ENCODE peak calls at places on chromosome X, in four cellular contexts. One of them, this sample, is unnamed. For H3K9me3, the result is how much of the 10 kb centered on the place peaks cover.

GRCh38 chrX:76433219-76433618 is 5.7 kb downstream of the MAGEE1 start:
- DNase-seq in HCT116: no peak
- DNase-seq in endothelial cell of umbilical vein: no peak
- DNase-seq in GM12878: no peak
- DNase-seq in this sample: no peak

GRCh38 chrX:142549923-142550322 is 344.8 kb upstream of the MAGEC2 start:
- DNase-seq in HCT116: no peak
- DNase-seq in GM12878: no peak
- DNase-seq in endothelial cell of umbilical vein: no peak
- DNase-seq in this sample: no peak

GRCh38 chrX:118383120-118383519 is 37.2 kb downstream of the WDR44 start:
- DNase-seq in HCT116: no peak
- DNase-seq in GM12878: no peak
- DNase-seq in endothelial cell of umbilical vein: peak
- DNase-seq in this sample: no peak

GRCh38 chrX:45134303-45134702 is 66.4 kb downstream of the DIPK2B start:
- DNase-seq in GM12878: no peak
- DNase-seq in endothelial cell of umbilical vein: no peak
- DNase-seq in HCT116: no peak
- DNase-seq in this sample: no peak

GRCh38 chrX:105315301-105315700 is 94.8 kb upstream of the TEX13A start:
- DNase-seq in HCT116: no peak
- DNase-seq in GM12878: no peak
- DNase-seq in endothelial cell of umbilical vein: no peak
- DNase-seq in this sample: no peak

GRCh38 chrX:55340896-55341433 is 76.2 kb upstream of the PAGE3 start:
- DNase-seq in endothelial cell of umbilical vein: no peak
- DNase-seq in HCT116: no peak
- DNase-seq in GM12878: no peak
- DNase-seq in this sample: no peak

GRCh38 chrX:112470551-112470950 is 209.2 kb downstream of the LHFPL1 start:
- DNase-seq in HCT116: no peak
- DNase-seq in endothelial cell of umbilical vein: no peak
- DNase-seq in GM12878: no peak
- DNase-seq in this sample: no peak

GRCh38 chrX:10447577-10448214 is 172.7 kb downstream of the MID1 start:
- DNase-seq in HCT116: no peak
- DNase-seq in endothelial cell of umbilical vein: no peak
- DNase-seq in GM12878: no peak
- DNase-seq in this sample: no peak

GRCh38 chrX:24396236-24396929 is 35.9 kb downstream of the SUPT20HL1 start:
- DNase-seq in HCT116: no peak
- DNase-seq in endothelial cell of umbilical vein: peak
- DNase-seq in GM12878: no peak
- DNase-seq in this sample: no peak

GRCh38 chrX:150544222-150544787 is 24.1 kb upstream of the MTM1 start:
- DNase-seq in endothelial cell of umbilical vein: no peak
- DNase-seq in GM12878: no peak
- DNase-seq in HCT116: no peak
- DNase-seq in this sample: no peak

GRCh38 chrX:31099536-31100090 is 27.8 kb upstream of the FTHL17 start:
- DNase-seq in HCT116: no peak
- DNase-seq in GM12878: peak
- DNase-seq in endothelial cell of umbilical vein: no peak
- DNase-seq in this sample: no peak

GRCh38 chrX:150566734-150567182 is 1.7 kb upstream of the MTM1 start:
- DNase-seq in endothelial cell of umbilical vein: no peak
- DNase-seq in HCT116: no peak
- DNase-seq in GM12878: no peak
- DNase-seq in this sample: peak

GRCh38 chrX:124289443-124289842 is 43.0 kb upstream of the TEX13D start:
- DNase-seq in HCT116: no peak
- DNase-seq in endothelial cell of umbilical vein: no peak
- DNase-seq in GM12878: no peak
- DNase-seq in this sample: no peak

GRCh38 chrX:9668537-9668936 is 97.1 kb downstream of the GPR143 start:
- DNase-seq in HCT116: no peak
- DNase-seq in endothelial cell of umbilical vein: no peak
- DNase-seq in GM12878: no peak
- DNase-seq in this sample: no peak

GRCh38 chrX:39909996-39910395 is 187.8 kb downstream of the BCOR start:
- DNase-seq in GM12878: no peak
- DNase-seq in endothelial cell of umbilical vein: no peak
- DNase-seq in HCT116: no peak
- DNase-seq in this sample: no peak
- H3K9ac ChIP-seq in GM12878: no peak
- H3K9ac ChIP-seq in endothelial cell of umbilical vein: no peak
- H3K9ac ChIP-seq in HCT116: no peak
- H3K9ac ChIP-seq in this sample: no peak

DNA sequence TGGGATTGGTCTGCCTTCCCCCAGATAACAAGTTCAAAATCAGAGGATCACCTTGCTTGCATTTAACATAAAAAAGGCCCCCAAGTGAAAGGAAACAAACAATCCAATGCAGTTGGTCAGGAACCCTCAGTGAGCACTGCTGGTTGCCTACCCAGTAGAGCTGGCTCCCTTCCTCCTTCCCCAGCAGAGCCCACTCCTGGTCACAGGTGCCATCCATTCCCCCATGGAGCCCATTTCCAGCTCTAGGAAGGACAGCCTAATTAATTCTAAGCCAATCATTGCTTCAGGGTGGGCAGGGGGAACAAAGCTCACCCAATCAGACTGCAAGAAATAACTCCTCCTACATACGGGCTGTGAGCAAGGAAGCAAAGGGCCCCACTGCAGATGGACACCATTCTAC is 86.6 kb downstream of the SH3KBP1 start:
- DNase-seq in HCT116: no peak
- DNase-seq in GM12878: no peak
- DNase-seq in endothelial cell of umbilical vein: no peak
- DNase-seq in this sample: no peak
- H3K9me3 ChIP-seq in HCT116: under half
- H3K9me3 ChIP-seq in GM12878: under half
- H3K9me3 ChIP-seq in endothelial cell of umbilical vein: under half
- H3K9me3 ChIP-seq in this sample: under half

GRCh38 chrX:137878401-137878800 is 312.5 kb downstream of the ZIC3 start:
- DNase-seq in endothelial cell of umbilical vein: no peak
- DNase-seq in HCT116: no peak
- DNase-seq in GM12878: no peak
- DNase-seq in this sample: no peak

DNA sequence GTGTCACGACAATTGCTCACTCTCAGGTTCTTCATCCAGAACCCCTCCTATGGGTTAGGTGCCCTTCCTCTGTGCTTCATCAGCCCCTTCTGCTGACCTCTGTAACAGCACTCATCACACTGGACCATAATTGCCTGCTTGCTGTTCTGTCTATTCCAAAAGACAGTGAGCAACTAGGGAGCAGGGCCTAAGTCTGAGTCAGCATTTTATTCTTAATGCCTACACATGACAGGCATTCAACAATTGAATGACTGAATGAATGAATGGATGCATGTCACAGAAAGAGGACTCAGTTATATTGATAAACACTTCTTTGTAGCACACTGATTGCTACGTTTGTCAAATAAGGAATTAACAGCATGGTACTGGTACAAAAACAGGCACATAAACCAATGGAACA is 317.0 kb downstream of the ZIC3 start:
- DNase-seq in HCT116: no peak
- DNase-seq in GM12878: no peak
- DNase-seq in endothelial cell of umbilical vein: no peak
- DNase-seq in this sample: no peak
- TF ChIP-seq POLR2AphosphoS5 in HCT116: no peak
- TF ChIP-seq POLR2AphosphoS5 in GM12878: no peak
- TF ChIP-seq POLR2AphosphoS5 in endothelial cell of umbilical vein: no peak
- TF ChIP-seq POLR2AphosphoS5 in this sample: no peak

DNA sequence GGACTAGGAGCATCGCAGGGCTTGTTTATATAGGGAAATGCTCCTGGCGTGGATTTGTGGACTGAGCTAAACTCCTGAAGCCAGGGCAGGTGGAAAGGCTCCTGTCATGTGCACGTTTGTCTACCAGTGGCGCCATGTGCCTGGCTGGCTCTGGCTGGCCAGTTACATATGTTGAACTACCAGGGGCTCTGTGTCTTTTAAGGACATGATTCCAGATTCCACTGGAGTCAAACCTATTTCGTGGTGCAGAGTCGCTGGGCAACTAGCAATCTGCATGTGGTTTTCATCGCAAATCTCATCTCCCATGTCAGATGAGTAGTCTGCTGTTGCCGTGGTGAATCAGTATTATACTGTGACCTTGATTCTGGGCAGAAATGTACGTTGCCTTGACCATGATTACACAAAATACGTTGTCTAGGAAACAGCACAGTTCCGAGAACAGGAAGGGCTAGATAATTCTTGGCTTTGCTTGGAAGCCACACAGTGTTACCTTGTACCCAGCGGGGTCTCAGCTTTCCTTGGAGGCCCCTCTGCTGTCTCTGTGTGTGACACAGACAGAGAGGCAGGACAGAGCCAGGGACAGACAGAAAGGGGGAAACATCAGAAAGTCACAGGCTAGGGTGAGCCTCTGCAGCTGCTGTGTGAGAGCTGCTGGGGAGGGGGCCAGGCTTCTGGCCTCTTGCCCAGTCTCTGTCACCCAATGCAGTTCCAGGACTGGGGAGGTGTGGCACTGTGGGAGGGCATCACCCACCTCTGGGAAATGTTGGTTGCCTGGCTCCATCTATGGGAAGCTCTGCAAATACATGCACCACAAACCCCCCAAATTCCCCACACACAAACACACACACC is 19.2 kb downstream of the PNMA6E start:
- DNase-seq in HCT116: no peak
- DNase-seq in endothelial cell of umbilical vein: peak
- DNase-seq in GM12878: no peak
- DNase-seq in this sample: peak
- H3K9ac ChIP-seq in HCT116: no peak
- H3K9ac ChIP-seq in endothelial cell of umbilical vein: no peak
- H3K9ac ChIP-seq in GM12878: no peak
- H3K9ac ChIP-seq in this sample: no peak

GRCh38 chrX:651922-652775 is 21.6 kb downstream of the SHOX start:
- DNase-seq in HCT116: no peak
- DNase-seq in endothelial cell of umbilical vein: no peak
- DNase-seq in GM12878: no peak
- DNase-seq in this sample: no peak

GRCh38 chrX:653316-653715 is 22.7 kb downstream of the SHOX start:
- DNase-seq in HCT116: no peak
- DNase-seq in endothelial cell of umbilical vein: no peak
- DNase-seq in GM12878: no peak
- DNase-seq in this sample: no peak

GRCh38 chrX:650274-650673 is 19.7 kb downstream of the SHOX start:
- DNase-seq in HCT116: no peak
- DNase-seq in endothelial cell of umbilical vein: no peak
- DNase-seq in GM12878: no peak
- DNase-seq in this sample: no peak

GRCh38 chrX:649166-649565 is 18.6 kb downstream of the SHOX start:
- DNase-seq in endothelial cell of umbilical vein: no peak
- DNase-seq in GM12878: no peak
- DNase-seq in HCT116: no peak
- DNase-seq in this sample: no peak

DNA sequence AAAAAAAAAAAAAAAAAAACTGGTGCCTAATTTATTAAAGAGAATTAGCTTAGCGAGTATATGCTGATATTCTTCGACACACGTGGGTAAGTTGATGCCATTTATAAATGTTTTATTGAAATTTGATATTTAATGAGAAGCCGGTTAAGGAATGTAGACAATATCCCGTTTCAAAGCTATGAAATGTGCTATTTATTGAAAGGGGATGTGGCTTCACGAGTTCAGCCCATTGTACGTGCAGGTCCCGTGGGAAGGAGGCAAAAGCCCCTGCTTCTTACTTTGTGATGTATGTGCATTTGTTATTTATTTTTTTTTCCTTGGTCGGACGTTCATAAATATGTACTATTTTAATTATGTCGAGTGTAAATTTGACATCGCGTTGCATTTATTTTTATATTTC is 20.2 kb downstream of the SHOX start:
- DNase-seq in GM12878: no peak
- DNase-seq in HCT116: no peak
- DNase-seq in endothelial cell of umbilical vein: no peak
- DNase-seq in this sample: no peak
- H3K9me3 ChIP-seq in GM12878: under half
- H3K9me3 ChIP-seq in HCT116: under half
- H3K9me3 ChIP-seq in endothelial cell of umbilical vein: under half
- H3K9me3 ChIP-seq in this sample: under half

GRCh38 chrX:49165901-49166881 is 3.6 kb downstream of the MAGIX start:
- DNase-seq in HCT116: peak
- DNase-seq in endothelial cell of umbilical vein: peak
- DNase-seq in GM12878: peak
- DNase-seq in this sample: no peak
- TF ChIP-seq POLR2AphosphoS5 in HCT116: peak
- TF ChIP-seq POLR2AphosphoS5 in endothelial cell of umbilical vein: peak
- TF ChIP-seq POLR2AphosphoS5 in GM12878: no peak
- TF ChIP-seq POLR2AphosphoS5 in this sample: no peak

DNA sequence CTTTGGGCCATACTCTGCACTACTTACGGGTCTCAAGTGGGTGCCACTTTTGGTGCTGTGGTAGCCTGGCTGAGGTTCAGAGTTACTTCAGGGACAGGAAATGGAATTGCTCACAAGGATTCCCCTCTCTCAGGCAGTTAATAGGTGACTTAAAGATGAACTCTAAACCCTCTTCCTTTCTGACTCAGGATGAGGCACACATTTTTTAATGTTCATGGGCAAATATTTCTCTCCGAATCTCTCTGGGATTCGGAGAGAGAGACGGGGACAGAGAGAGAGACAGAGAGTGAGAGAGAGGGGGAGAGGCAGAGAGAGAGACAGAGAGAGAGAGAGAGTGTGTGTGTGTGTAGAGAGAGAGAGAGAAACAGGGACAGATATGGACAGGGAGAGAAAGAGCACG is 79.8 kb downstream of the NYX start:
- DNase-seq in endothelial cell of umbilical vein: peak
- DNase-seq in HCT116: no peak
- DNase-seq in GM12878: no peak
- DNase-seq in this sample: no peak
- H3K9ac ChIP-seq in endothelial cell of umbilical vein: no peak
- H3K9ac ChIP-seq in HCT116: no peak
- H3K9ac ChIP-seq in GM12878: no peak
- H3K9ac ChIP-seq in this sample: no peak

DNA sequence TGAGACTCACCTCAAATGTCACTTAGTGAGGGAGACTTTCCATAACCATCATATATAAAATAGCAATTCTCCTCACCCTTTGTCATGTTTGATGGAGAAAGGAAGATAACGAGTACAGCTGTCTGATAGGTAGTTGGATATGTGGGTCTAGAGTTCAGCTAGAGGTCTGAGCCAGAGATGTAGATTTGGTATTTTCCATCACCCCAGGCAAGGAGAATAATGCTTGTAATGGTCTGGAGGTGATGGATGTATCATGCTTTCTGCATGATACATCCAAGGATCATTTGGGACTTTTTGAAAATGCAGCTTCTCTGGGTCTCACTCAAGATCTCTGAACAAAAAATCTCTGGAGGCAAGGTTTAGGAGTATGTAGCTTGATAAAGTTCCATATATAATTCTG is 123.8 kb upstream of the VAMP7 start:
- DNase-seq in HCT116: no peak
- DNase-seq in GM12878: no peak
- DNase-seq in endothelial cell of umbilical vein: no peak
- DNase-seq in this sample: no peak
- H3K9me3 ChIP-seq in HCT116: under half
- H3K9me3 ChIP-seq in GM12878: under half
- H3K9me3 ChIP-seq in endothelial cell of umbilical vein: under half
- H3K9me3 ChIP-seq in this sample: under half

This sample was measured in SK-N-MC.